ENCODE peak calls at places on chromosome 21, in five cellular contexts. U, D, G, P and H are unnamed samples.

GRCh38 chr21:15631342-15631741 is 98.4 kb upstream of the USP25 start:
- DNase-seq in U (peak), D (no peak), G (peak), P (no peak), H (peak)

GRCh38 chr21:34844033-34844923 is 175.5 kb downstream of the CLIC6 start:
- DNase-seq in U (no peak), D (peak), G (peak), P (no peak), H (peak)

GRCh38 chr21:31991356-31992331 is 118.8 kb downstream of the HUNK start:
- DNase-seq in U (no peak), D (no peak), G (no peak), P (no peak), H (no peak)

GRCh38 chr21:36949171-36950141 is 17.0 kb downstream of the HLCS start:
- DNase-seq in U (no peak), D (no peak), G (no peak), P (no peak), H (no peak)

GRCh38 chr21:15442743-15443142 is 287.0 kb upstream of the USP25 start:
- DNase-seq in U (no peak), D (no peak), G (no peak), P (no peak), H (peak)

GRCh38 chr21:36883532-36884486 is 82.7 kb downstream of the HLCS start:
- DNase-seq in U (no peak), D (no peak), G (peak), P (no peak), H (no peak)

GRCh38 chr21:35051287-35051818 is 2.3 kb upstream of the RUNX1 start:
- DNase-seq in U (peak), D (peak), G (peak), P (peak), H (peak)

GRCh38 chr21:22174746-22175145 is 1176.5 kb downstream of the NCAM2 start:
- DNase-seq in U (no peak), D (no peak), G (no peak), P (no peak), H (no peak)

GRCh38 chr21:44706026-44706705 is 5.2 kb downstream of the TSPEAR start:
- DNase-seq in U (no peak), D (no peak), G (no peak), P (peak), H (no peak)

GRCh38 chr21:36684957-36685714 is 13.8 kb upstream of the SIM2 start:
- DNase-seq in U (no peak), D (no peak), G (no peak), P (no peak), H (no peak)

GRCh38 chr21:31675332-31675731 is 15.8 kb downstream of the SOD1 start:
- DNase-seq in U (no peak), D (no peak), G (no peak), P (no peak), H (no peak)

GRCh38 chr21:29190920-29191319 is 60.5 kb downstream of the MAP3K7CL start:
- DNase-seq in U (peak), D (no peak), G (peak), P (no peak), H (peak)

GRCh38 chr21:33198346-33199135 is 31.2 kb upstream of the IFNAR2 start:
- DNase-seq in U (peak), D (peak), G (peak), P (no peak), H (peak)

GRCh38 chr21:28805885-28806284 is 186.8 kb downstream of the LTN1 start:
- DNase-seq in U (peak), D (no peak), G (peak), P (no peak), H (peak)

GRCh38 chr21:33843216-33843615 is 72.4 kb downstream of the ATP5PO start:
- DNase-seq in U (no peak), D (no peak), G (no peak), P (peak), H (no peak)

GRCh38 chr21:44765231-44766013 is 36.2 kb downstream of the UBE2G2 start:
- DNase-seq in U (no peak), D (no peak), G (no peak), P (no peak), H (no peak)

GRCh38 chr21:19468981-19469715 is 1065.6 kb upstream of the TMPRSS15 start:
- DNase-seq in U (no peak), D (no peak), G (no peak), P (no peak), H (no peak)

GRCh38 chr21:31203371-31204054 is 140.5 kb downstream of the TIAM1 start:
- DNase-seq in U (peak), D (no peak), G (peak), P (no peak), H (no peak)

GRCh38 chr21:42063578-42064521 is 7.3 kb upstream of the UMODL1 start:
- DNase-seq in U (no peak), D (peak), G (no peak), P (no peak), H (no peak)
- H3K4me3 ChIP-seq in U (no peak), D (no peak), G (no peak), P (no peak), H (no peak)

GRCh38 chr21:40846566-40847411 is at the start of gene DSCAM:
- DNase-seq in U (no peak), D (no peak), G (no peak), P (no peak), H (no peak)
- H3K4me3 ChIP-seq in U (no peak), D (no peak), G (peak), P (no peak), H (no peak)

GRCh38 chr21:27674037-27674436 is 707.1 kb upstream of the ADAMTS5 start:
- DNase-seq in U (peak), D (no peak), G (peak), P (no peak), H (peak)

GRCh38 chr21:27681841-27682240 is 715.0 kb upstream of the ADAMTS5 start:
- DNase-seq in U (peak), D (no peak), G (peak), P (no peak), H (no peak)

GRCh38 chr21:27678511-27678910 is 711.6 kb upstream of the ADAMTS5 start:
- DNase-seq in U (no peak), D (no peak), G (no peak), P (no peak), H (no peak)

GRCh38 chr21:27681038-27681437 is 714.1 kb upstream of the ADAMTS5 start:
- DNase-seq in U (peak), D (no peak), G (peak), P (no peak), H (no peak)

DNA sequence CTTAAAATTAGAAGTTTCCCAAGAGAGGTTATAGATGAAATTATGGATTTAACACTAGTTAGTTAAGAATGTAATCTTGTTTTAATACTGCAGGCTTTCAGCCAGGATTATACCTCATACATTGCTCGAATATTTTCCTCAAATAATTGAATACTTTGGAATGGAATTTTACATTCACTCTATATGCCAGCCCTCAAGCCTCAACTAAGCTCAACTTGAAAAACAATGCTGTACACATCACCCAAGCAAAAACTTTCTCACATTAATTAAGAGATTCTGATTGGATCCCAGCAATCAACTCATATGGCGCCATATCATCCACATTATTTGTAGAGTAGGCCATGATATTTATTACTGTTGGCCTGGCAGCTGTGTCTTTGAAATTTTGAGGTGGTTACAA is 710.7 kb upstream of the ADAMTS5 start:
- DNase-seq in U (no peak), D (no peak), G (no peak), P (no peak), H (no peak)
- H3K4me3 ChIP-seq in U (no peak), D (no peak), G (no peak), P (no peak), H (no peak)

GRCh38 chr21:42358937-42359336 is 7.4 kb downstream of the TFF1 start:
- DNase-seq in U (no peak), D (no peak), G (no peak), P (no peak), H (no peak)

GRCh38 chr21:42358261-42358660 is 7.5 kb upstream of the TFF2 start:
- DNase-seq in U (no peak), D (no peak), G (no peak), P (no peak), H (no peak)

GRCh38 chr21:42362198-42362597 is 4.1 kb downstream of the TFF1 start:
- DNase-seq in U (no peak), D (no peak), G (no peak), P (no peak), H (no peak)

GRCh38 chr21:42361286-42361685 is 5.0 kb downstream of the TFF1 start:
- DNase-seq in U (no peak), D (no peak), G (no peak), P (no peak), H (no peak)

GRCh38 chr21:42360317-42360716 is 6.0 kb downstream of the TFF1 start:
- DNase-seq in U (no peak), D (no peak), G (no peak), P (no peak), H (no peak)
- H3K4me3 ChIP-seq in U (no peak), D (no peak), G (no peak), P (no peak), H (no peak)

DNA sequence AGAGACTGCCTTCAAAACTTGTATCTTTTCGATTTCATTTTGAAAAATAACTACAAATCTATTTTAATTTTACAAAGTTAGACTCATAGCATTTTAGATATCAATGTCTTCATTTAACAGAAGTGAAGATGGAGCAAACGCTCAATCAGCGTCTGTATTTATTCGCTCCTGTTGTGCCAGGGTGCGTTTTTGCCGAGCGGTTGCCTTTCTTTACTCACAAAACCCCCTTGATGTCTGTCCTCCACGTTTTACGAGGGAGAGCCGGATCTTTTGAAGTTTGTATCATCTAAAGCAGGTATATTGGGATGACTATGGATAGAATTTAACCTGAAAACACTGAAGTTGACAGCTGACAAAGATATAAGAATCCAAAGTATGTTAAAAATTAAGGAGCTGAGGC is 44.6 kb downstream of the MRPL39 start:
- DNase-seq in U (peak), D (no peak), G (no peak), P (no peak), H (no peak)
- H3K4me3 ChIP-seq in U (peak), D (peak), G (peak), P (no peak), H (peak)

GRCh38 chr21:26965567-26966359 is 1.1 kb downstream of the ADAMTS5 start:
- DNase-seq in U (no peak), D (peak), G (peak), P (peak), H (peak)
- H3K4me3 ChIP-seq in U (peak), D (peak), G (peak), P (peak), H (peak)

GRCh38 chr21:42525676-42526378 is 12.2 kb downstream of the SLC37A1 start:
- DNase-seq in U (no peak), D (no peak), G (no peak), P (no peak), H (no peak)

GRCh38 chr21:42524341-42525227 is 10.9 kb downstream of the SLC37A1 start:
- DNase-seq in U (peak), D (peak), G (peak), P (peak), H (peak)

GRCh38 chr21:42523941-42524340 is 10.3 kb downstream of the SLC37A1 start:
- DNase-seq in U (no peak), D (no peak), G (no peak), P (no peak), H (no peak)

GRCh38 chr21:42526379-42526727 is 12.7 kb downstream of the SLC37A1 start:
- DNase-seq in U (no peak), D (peak), G (no peak), P (no peak), H (no peak)

GRCh38 chr21:42525228-42525604 is 11.6 kb downstream of the SLC37A1 start:
- DNase-seq in U (peak), D (no peak), G (peak), P (peak), H (no peak)
- H3K4me3 ChIP-seq in U (no peak), D (no peak), G (no peak), P (peak), H (no peak)

DNA sequence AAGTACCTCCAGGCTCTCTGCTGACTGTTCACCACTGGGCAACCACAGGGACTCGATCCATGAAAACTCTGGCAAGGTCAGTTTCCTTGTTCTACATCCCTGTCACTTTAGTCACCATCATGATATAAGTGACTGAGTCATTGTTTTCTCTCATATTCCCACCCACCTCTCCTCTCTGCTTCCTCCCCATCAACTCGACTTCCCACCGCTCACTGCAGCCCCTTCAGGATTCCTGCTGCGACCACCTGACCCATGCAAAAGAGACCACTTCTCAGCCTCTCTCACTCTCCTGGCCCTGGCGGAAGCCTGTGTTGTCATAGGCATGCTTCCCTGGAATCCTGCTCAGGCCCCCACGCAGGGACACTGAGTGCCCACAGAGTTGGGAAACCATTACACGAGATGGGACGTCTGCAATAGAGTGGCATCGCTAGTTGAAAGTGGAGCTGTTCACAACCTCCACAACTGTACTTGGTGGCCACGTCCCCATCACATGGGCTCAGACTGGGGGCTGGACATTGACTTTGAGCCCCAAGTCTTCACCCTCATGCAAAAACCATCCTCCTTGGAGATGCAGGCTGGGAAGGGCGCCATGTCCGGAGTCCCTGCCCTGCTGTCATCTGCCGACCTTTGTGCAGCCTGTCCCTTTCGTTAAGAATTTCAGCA is 1.8 kb upstream of the TFF2 start:
- DNase-seq in U (no peak), D (no peak), G (no peak), P (no peak), H (no peak)
- H3K4me3 ChIP-seq in U (no peak), D (no peak), G (no peak), P (no peak), H (no peak)

DNA sequence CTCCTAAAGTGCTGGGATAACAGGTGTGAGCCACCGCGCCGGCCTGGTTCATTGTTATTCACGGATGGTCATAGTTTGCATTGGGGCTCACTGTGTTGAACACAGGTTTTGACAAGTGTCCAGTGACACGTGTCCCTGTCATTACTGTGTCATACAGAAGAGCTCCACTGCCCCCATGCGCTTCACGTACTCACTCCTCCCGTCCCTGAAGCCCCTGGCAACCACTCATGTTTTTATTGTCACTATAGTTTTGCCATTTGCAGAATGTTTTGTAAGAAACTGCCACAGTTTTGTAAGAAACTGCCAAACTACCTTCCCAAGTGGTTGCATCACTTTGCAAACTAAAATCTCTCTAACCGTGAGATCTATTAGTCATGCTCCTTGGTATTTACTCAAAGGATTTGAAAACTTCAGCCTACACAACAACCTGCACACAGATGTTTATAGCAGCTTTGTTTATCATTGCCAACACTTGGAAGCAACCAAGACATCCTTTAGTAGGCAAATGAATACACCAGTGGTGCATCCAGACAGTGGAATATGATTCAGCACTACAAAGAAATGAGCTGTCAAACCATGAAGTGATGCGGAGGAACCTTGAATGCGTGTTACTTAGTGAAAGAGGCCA is 163.2 kb upstream of the COL6A1 start:
- DNase-seq in U (peak), D (no peak), G (peak), P (no peak), H (peak)
- H3K4me3 ChIP-seq in U (no peak), D (no peak), G (no peak), P (no peak), H (no peak)